ENCODE peak calls at places on chromosome 22, in seven cellular contexts. H is coronary artery; C is spleen; Z is hypothalamus; I is activated T-helper 9 cell treated with anti-CD3 and anti-CD28 coated beads, Interleukin-2, amount 50 U/mL, for 16 hours; Q is mesendoderm; D is astrocyte. U is an unnamed sample.

GRCh38 chr22:23786261-23786710 is 480 bp upstream of the SMARCB1 start:
- DNase-seq in H (no peak), C (no peak), Z (no peak), I (no peak), Q (no peak), D (no peak), U (no peak)

GRCh38 chr22:22156716-22157499 is 87.7 kb upstream of the VPREB1 start:
- DNase-seq in H (no peak), C (peak; percentile 82), Z (no peak), I (peak; percentile 23), Q (peak; percentile 82), D (peak; percentile 39), U (peak; percentile 78)

GRCh38 chr22:50474711-50475651 is at the start of gene SBF1:
- DNase-seq in H (peak; percentile 89), C (peak; percentile 97), Z (peak; percentile 85), I (peak; percentile 86), Q (peak; percentile 92), D (peak; percentile 64), U (peak; percentile 86)

GRCh38 chr22:25760848-25761595 is 19.0 kb downstream of the MYO18B start:
- DNase-seq in H (no peak), C (no peak), Z (no peak), I (no peak), Q (no peak), D (no peak), U (no peak)

GRCh38 chr22:24830205-24830979 is 24.4 kb downstream of the SGSM1 start:
- DNase-seq in H (no peak), C (no peak), Z (no peak), I (no peak), Q (peak; percentile 29), D (no peak), U (no peak)

GRCh38 chr22:41963453-41964105 is 5.7 kb upstream of the SEPTIN3 start:
- DNase-seq in H (no peak), C (no peak), Z (peak; percentile 48), I (no peak), Q (no peak), D (peak; percentile 58), U (peak; percentile 50)

GRCh38 chr22:36467946-36468345 is 13.5 kb downstream of the TXN2 start:
- DNase-seq in H (peak; percentile 81), C (no peak), Z (no peak), I (no peak), Q (no peak), D (peak; percentile 97), U (no peak)

GRCh38 chr22:35728639-35729308 is 11.1 kb downstream of the APOL5 start:
- DNase-seq in H (no peak), C (no peak), Z (no peak), I (no peak), Q (no peak), D (no peak), U (peak; percentile 7)

GRCh38 chr22:23218867-23219251 is 38.5 kb downstream of the BCR start:
- DNase-seq in H (no peak), C (peak; percentile 93), Z (no peak), I (no peak), Q (peak; percentile 92), D (peak; percentile 70), U (peak; percentile 98)

GRCh38 chr22:29765905-29766631 is 739 bp downstream of the ZMAT5 start:
- DNase-seq in H (no peak), C (no peak), Z (no peak), I (no peak), Q (no peak), D (no peak), U (peak; percentile 61)

GRCh38 chr22:45553333-45554039 is 50.8 kb downstream of the FBLN1 start:
- DNase-seq in H (peak; percentile 87), C (no peak), Z (peak; percentile 24), I (peak; percentile 10), Q (peak; percentile 86), D (peak; percentile 84), U (peak; percentile 77)

GRCh38 chr22:45389546-45389945 is 23.9 kb downstream of the SMC1B start:
- DNase-seq in H (no peak), C (no peak), Z (no peak), I (no peak), Q (peak; percentile 85), D (no peak), U (no peak)

GRCh38 chr22:46072030-46072881 is 78.1 kb upstream of the PPARA start:
- DNase-seq in H (peak; percentile 81), C (peak; percentile 90), Z (no peak), I (no peak), Q (peak; percentile 15), D (no peak), U (no peak)

GRCh38 chr22:22752556-22753477 is 108.4 kb downstream of the GGTLC2 start:
- DNase-seq in H (peak; percentile 69), C (no peak), Z (no peak), I (no peak), Q (no peak), D (no peak), U (no peak)

GRCh38 chr22:45696227-45696626 is 24.6 kb downstream of the ATXN10 start:
- DNase-seq in H (no peak), C (no peak), Z (no peak), I (no peak), Q (no peak), D (no peak), U (no peak)

GRCh38 chr22:38317995-38318715 is 922 bp upstream of the CSNK1E start:
- DNase-seq in H (peak; percentile 90), C (no peak), Z (no peak), I (no peak), Q (peak; percentile 48), D (peak; percentile 95), U (no peak)

GRCh38 chr22:35498026-35498425 is 42.6 kb upstream of the RASD2 start:
- DNase-seq in H (no peak), C (no peak), Z (no peak), I (no peak), Q (peak; percentile 26), D (no peak), U (peak; percentile 39)

GRCh38 chr22:41517172-41518047 is 26.9 kb downstream of the POLR3H start:
- DNase-seq in H (no peak), C (no peak), Z (peak; percentile 45), I (no peak), Q (peak; percentile 65), D (no peak), U (peak; percentile 65)

GRCh38 chr22:31199187-31199586 is 12.9 kb upstream of the LIMK2 start:
- DNase-seq in H (no peak), C (no peak), Z (no peak), I (no peak), Q (peak; percentile 66), D (no peak), U (peak; percentile 6)

GRCh38 chr22:47292546-47293320 is 530.3 kb downstream of the TBC1D22A start:
- DNase-seq in H (peak; percentile 33), C (no peak), Z (no peak), I (no peak), Q (no peak), D (no peak), U (no peak)

GRCh38 chr22:38415046-38415445 is 40.0 kb downstream of the KCNJ4 start:
- DNase-seq in H (peak; percentile 68), C (peak; percentile 38), Z (no peak), I (no peak), Q (no peak), D (no peak), U (no peak)

GRCh38 chr22:44616461-44616860 is 85.5 kb upstream of the PRR5 start:
- DNase-seq in H (no peak), C (no peak), Z (no peak), I (no peak), Q (no peak), D (no peak), U (no peak)